ENCODE peak calls at places on chromosomes 4 and X, in six cellular contexts. U is neuronal stem cell, A is IMR-90, P is H9, X is H1, L is trophoblast cell. K is an unnamed sample.

GRCh38 chr4:182885738-182886077 is 31.5 kb downstream of the DCTD start:
- DNase-seq in U (no peak), A (peak), P (no peak), X (no peak), L (no peak), K (no peak)

GRCh38 chr4:161457906-161458305 is 705.9 kb downstream of the FSTL5 start:
- DNase-seq in U (no peak), A (no peak), P (no peak), X (no peak), L (no peak), K (no peak)

GRCh38 chr4:168919706-168920324 is 90.2 kb downstream of the CBR4 start:
- DNase-seq in U (no peak), A (no peak), P (no peak), X (peak), L (no peak), K (no peak)

GRCh38 chrX:153049093-153049492 is 7.2 kb upstream of the PNMA3 start:
- DNase-seq in U (no peak), A (no peak), P (no peak), X (no peak), L (no peak), K (no peak)

GRCh38 chr4:17577660-17578481 is 873 bp downstream of the LAP3 start:
- DNase-seq in U (no peak), A (peak), P (no peak), X (no peak), L (peak), K (no peak)

GRCh38 chr4:173722075-173722474 is 192.0 kb upstream of the HAND2 start:
- DNase-seq in U (no peak), A (no peak), P (no peak), X (no peak), L (no peak), K (no peak)

GRCh38 chrX:20433376-20433775 is 166.7 kb upstream of the RPS6KA3 start:
- DNase-seq in U (no peak), A (peak), P (no peak), X (no peak), L (peak), K (peak)

GRCh38 chr4:150600821-150601445 is 19.0 kb downstream of the MAB21L2 start:
- DNase-seq in U (no peak), A (no peak), P (no peak), X (no peak), L (no peak), K (no peak)

GRCh38 chr4:56313132-56313531 is 74.2 kb downstream of the AASDH start:
- DNase-seq in U (no peak), A (no peak), P (no peak), X (no peak), L (no peak), K (no peak)

GRCh38 chr4:110165382-110166285 is 32.8 kb downstream of the ELOVL6 start:
- DNase-seq in U (no peak), A (peak), P (no peak), X (no peak), L (peak), K (peak)

GRCh38 chrX:141936080-141936479 is 32.4 kb downstream of the MAGEC1 start:
- DNase-seq in U (no peak), A (no peak), P (no peak), X (no peak), L (no peak), K (no peak)

GRCh38 chr4:118968006-118968405 is 79.4 kb downstream of the SYNPO2 start:
- DNase-seq in U (no peak), A (peak), P (peak), X (no peak), L (peak), K (peak)

GRCh38 chrX:23752740-23753435 is 9.8 kb upstream of the ACOT9 start:
- DNase-seq in U (no peak), A (peak), P (no peak), X (no peak), L (peak), K (peak)

GRCh38 chrX:109352121-109352556 is 129.7 kb downstream of the GUCY2F start:
- DNase-seq in U (no peak), A (no peak), P (no peak), X (no peak), L (peak), K (peak)

GRCh38 chr4:61522312-61522711 is 322.2 kb downstream of the ADGRL3 start:
- DNase-seq in U (no peak), A (no peak), P (no peak), X (no peak), L (no peak), K (no peak)

GRCh38 chrX:139766545-139766983 is 58.6 kb upstream of the MCF2 start:
- DNase-seq in U (no peak), A (no peak), P (no peak), X (no peak), L (no peak), K (no peak)

GRCh38 chr4:146275370-146275769 is 61.0 kb downstream of the REELD1 start:
- DNase-seq in U (no peak), A (no peak), P (no peak), X (no peak), L (peak), K (no peak)

GRCh38 chr4:8304827-8305695 is 35.5 kb downstream of the HTRA3 start:
- DNase-seq in U (no peak), A (no peak), P (no peak), X (peak), L (peak), K (no peak)
- H4K91ac ChIP-seq in U (peak), A (peak), P (no peak), X (no peak), L (no peak), K (peak)

DNA sequence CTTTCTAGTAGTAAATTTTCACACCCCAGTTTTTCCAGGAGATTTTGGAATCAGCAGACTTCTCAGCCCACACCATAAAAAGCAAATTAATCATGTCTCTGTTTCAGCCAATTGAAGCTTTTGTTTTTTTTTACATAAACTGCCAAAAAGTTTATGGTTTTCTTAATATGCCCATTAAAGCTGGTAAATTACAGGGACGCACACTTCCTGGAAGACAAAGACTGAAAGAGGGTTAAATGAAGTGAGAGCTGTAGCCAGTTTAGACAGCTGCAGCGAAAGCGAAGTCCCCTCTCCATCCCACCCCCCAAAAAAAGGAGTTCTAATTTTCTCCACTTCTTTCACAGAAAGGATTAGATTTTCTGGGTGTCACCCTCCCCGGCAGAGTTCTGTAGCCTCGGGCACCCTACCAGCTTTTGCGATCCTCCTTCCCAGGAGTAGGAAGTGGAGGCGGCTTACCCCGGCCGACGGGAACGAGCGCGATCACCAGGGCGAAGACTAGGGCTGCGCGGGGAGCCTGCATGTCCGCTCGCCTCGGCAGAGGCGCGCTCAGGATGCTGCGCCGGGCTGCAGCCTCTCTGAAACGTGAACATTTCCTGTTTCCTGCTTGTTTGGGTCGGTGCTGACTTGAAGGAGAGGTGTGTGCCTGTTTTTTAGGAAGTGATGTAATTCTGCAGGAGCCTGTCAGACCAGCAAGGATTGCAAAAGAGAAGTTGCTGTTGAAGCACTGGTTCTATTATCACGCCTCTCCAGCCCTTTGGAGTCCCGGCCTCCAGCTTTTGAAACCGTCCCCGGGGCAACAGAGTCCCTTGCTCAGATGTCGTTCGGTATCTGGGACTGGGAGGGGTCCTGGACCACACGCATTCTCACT is at the start of gene TMEM154:
- DNase-seq in U (peak), A (peak), P (peak), X (peak), L (peak), K (peak)
- H3K4ac ChIP-seq in U (no peak), A (no peak), P (no peak), X (no peak), L (peak), K (peak)

GRCh38 chrX:123860506-123860840 is 620 bp downstream of the XIAP start:
- DNase-seq in U (no peak), A (no peak), P (no peak), X (no peak), L (peak), K (peak)

GRCh38 chrX:123859828-123860505 is at the start of gene XIAP:
- DNase-seq in U (peak), A (peak), P (peak), X (peak), L (peak), K (peak)

GRCh38 chrX:123859409-123859827 is 435 bp upstream of the XIAP start:
- DNase-seq in U (peak), A (no peak), P (no peak), X (peak), L (peak), K (no peak)

GRCh38 chrX:123860983-123861382 is 1.1 kb downstream of the XIAP start:
- DNase-seq in U (no peak), A (peak), P (no peak), X (no peak), L (no peak), K (peak)
- H4K91ac ChIP-seq in U (no peak), A (no peak), P (no peak), X (no peak), L (no peak), K (no peak)

GRCh38 chrX:150982786-150983525 is at the start of gene HMGB3:
- DNase-seq in U (peak), A (peak), P (peak), X (peak), L (peak), K (peak)

GRCh38 chrX:150982235-150982785 is 825 bp upstream of the HMGB3 start:
- DNase-seq in U (no peak), A (no peak), P (no peak), X (no peak), L (no peak), K (no peak)

GRCh38 chrX:150980711-150981110 is 2.4 kb upstream of the HMGB3 start:
- DNase-seq in U (no peak), A (no peak), P (no peak), X (no peak), L (no peak), K (no peak)

GRCh38 chrX:150983526-150984163 is 510 bp downstream of the HMGB3 start:
- DNase-seq in U (no peak), A (no peak), P (no peak), X (no peak), L (no peak), K (no peak)

DNA sequence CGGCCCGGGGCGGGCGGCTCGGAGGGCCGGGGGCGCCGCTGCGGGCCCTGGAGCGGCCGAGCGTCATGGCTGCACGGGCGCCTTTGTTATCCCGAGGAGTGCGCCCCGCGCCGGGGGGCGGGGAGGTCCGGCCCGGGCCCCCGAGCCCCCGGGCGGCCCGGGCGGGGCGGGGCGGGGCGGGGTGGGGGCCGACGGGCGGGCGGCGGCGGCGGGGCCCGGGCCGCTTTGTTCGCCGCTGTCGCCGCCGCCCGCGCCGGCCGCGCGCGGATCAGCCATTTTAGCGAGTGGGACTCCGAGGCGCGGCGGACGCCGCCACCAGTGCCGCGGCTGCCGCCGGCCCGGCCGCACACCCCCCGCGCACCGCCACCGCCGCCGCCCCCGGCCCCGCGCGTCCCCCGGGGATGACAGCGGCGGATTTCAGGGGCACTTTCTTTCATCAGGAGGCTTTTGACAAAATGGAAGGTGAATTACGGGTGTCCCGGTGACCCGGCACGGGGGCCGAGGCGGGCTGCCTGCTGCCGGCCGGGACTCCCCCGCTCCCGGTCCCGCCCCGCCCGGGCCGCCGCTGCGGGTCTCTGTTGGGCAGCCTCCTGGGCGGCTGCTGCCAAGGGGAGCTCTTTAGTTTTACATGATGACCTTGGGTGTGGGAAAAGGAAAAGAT is 1.2 kb downstream of the HMGB3 start:
- DNase-seq in U (peak), A (no peak), P (no peak), X (no peak), L (peak), K (no peak)
- H3K4ac ChIP-seq in U (no peak), A (no peak), P (no peak), X (no peak), L (no peak), K (no peak)

GRCh38 chrX:104085919-104086318 is 9.9 kb upstream of the TMSB15C start:
- DNase-seq in U (no peak), A (no peak), P (no peak), X (no peak), L (no peak), K (no peak)
- H4K91ac ChIP-seq in U (no peak), A (no peak), P (no peak), X (no peak), L (no peak), K (no peak)

DNA sequence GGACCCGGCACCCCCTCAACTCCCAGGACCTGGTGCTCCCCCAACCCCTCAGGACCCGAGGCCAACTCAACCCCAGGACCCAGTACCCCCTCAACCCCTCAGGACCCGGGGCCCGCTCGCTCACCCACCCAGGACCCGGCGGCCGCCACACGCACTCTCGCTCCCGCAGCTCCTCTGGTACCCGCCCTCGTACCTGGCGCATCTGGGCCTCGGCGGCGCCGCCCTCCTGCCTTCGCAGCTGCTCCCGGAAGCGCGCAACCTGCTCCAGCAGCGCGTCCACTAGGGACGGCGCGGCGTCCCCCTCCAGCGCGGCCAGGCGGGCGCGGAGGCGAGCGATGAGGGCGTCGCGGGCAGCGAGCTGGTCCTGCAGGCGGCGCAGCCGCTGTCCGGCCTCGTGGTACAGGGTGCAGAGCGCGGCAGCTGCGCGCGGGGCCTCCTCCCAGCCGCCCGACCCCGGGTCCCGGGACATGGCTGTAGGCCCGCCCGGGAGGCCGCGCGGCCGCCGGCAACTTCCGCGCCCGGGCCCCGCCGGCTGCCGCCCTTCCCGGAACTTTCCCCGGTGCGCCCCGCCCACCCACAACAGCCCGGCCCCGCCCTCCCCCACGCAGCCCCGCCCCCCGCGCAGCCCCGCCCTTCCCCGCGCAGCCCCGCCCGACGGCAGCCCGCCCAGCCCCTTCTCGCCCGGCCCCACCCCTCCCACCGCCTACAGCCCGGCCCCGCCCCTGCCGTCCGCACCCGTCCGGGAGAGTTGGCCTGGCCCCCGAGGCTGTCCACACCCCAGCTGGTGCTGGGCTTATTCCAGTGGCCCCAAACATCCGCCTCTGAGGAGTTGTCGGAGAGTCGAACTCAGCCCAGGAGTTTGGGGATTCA is at the start of gene TNIP2:
- DNase-seq in U (peak), A (peak), P (peak), X (peak), L (peak), K (peak)
- H3K4ac ChIP-seq in U (no peak), A (peak), P (no peak), X (no peak), L (peak), K (peak)

GRCh38 chr4:86092684-86093083 is 267.2 kb downstream of the MAPK10 start:
- DNase-seq in U (no peak), A (peak), P (no peak), X (no peak), L (no peak), K (peak)

GRCh38 chr4:86089924-86090323 is 269.9 kb downstream of the MAPK10 start:
- DNase-seq in U (no peak), A (peak), P (no peak), X (no peak), L (no peak), K (peak)

GRCh38 chr4:86096373-86096772 is 263.5 kb downstream of the MAPK10 start:
- DNase-seq in U (no peak), A (no peak), P (no peak), X (no peak), L (no peak), K (no peak)

GRCh38 chr4:86089053-86089452 is 270.8 kb downstream of the MAPK10 start:
- DNase-seq in U (no peak), A (no peak), P (no peak), X (no peak), L (no peak), K (no peak)

DNA sequence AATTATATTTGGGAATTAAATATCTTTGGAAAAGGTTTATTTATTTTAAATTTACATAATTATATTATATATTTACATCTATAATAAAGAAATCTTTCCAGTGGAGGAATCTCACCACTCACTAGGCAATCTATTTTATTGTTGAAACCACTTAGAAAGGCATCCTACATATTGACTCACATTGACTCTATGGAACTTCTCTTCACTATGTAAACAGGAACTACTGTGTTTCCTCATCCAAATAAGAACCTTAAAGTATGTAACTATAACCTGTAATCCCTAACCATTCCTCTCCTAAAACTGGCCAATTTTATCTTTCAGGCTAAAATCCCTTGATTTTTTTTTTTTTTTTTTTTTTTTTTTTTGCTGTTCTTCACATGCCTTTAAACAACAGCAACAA is 268.7 kb downstream of the MAPK10 start:
- DNase-seq in U (no peak), A (peak), P (no peak), X (no peak), L (no peak), K (peak)
- H4K91ac ChIP-seq in U (no peak), A (no peak), P (no peak), X (no peak), L (no peak), K (no peak)